ENCODE peak calls at places on chromosomes 13 and 19, in ten cellular contexts. One of them, this sample, is unnamed.

GRCh38 chr19:49411681-49412321 is 11.4 kb downstream of the PTH2 start:
- DNase-seq in heart right ventricle: no peak
- DNase-seq in mammary epithelial cell: no peak
- DNase-seq in osteoblast: peak; percentile 82
- DNase-seq in BJ: no peak
- DNase-seq in ascending aorta: no peak
- DNase-seq in transverse colon: no peak
- DNase-seq in heart left ventricle: no peak
- DNase-seq in right lobe of liver: no peak
- DNase-seq in Peyer's patch: no peak
- DNase-seq in this sample: no peak

GRCh38 chr13:94315188-94315587 is 164.3 kb downstream of the DCT start:
- DNase-seq in heart right ventricle: no peak
- DNase-seq in mammary epithelial cell: no peak
- DNase-seq in osteoblast: no peak
- DNase-seq in BJ: no peak
- DNase-seq in ascending aorta: no peak
- DNase-seq in transverse colon: no peak
- DNase-seq in heart left ventricle: no peak
- DNase-seq in right lobe of liver: no peak
- DNase-seq in Peyer's patch: no peak
- DNase-seq in this sample: peak; percentile 7

GRCh38 chr13:79451500-79451962 is 29.4 kb upstream of the NDFIP2 start:
- DNase-seq in heart right ventricle: no peak
- DNase-seq in mammary epithelial cell: peak; percentile 93
- DNase-seq in osteoblast: peak; percentile 90
- DNase-seq in BJ: peak; percentile 83
- DNase-seq in ascending aorta: no peak
- DNase-seq in transverse colon: peak; percentile 26
- DNase-seq in heart left ventricle: no peak
- DNase-seq in right lobe of liver: no peak
- DNase-seq in Peyer's patch: no peak
- DNase-seq in this sample: peak; percentile 89

GRCh38 chr19:395467-395866 is 13.5 kb downstream of the C2CD4C start:
- DNase-seq in heart right ventricle: no peak
- DNase-seq in mammary epithelial cell: no peak
- DNase-seq in osteoblast: no peak
- DNase-seq in BJ: no peak
- DNase-seq in ascending aorta: no peak
- DNase-seq in transverse colon: no peak
- DNase-seq in heart left ventricle: no peak
- DNase-seq in right lobe of liver: no peak
- DNase-seq in Peyer's patch: no peak
- DNase-seq in this sample: no peak

GRCh38 chr13:40452741-40453665 is 213.4 kb downstream of the FOXO1 start:
- DNase-seq in heart right ventricle: no peak
- DNase-seq in mammary epithelial cell: peak; percentile 97
- DNase-seq in osteoblast: peak; percentile 80
- DNase-seq in BJ: peak; percentile 28
- DNase-seq in ascending aorta: no peak
- DNase-seq in transverse colon: no peak
- DNase-seq in heart left ventricle: no peak
- DNase-seq in right lobe of liver: no peak
- DNase-seq in Peyer's patch: no peak
- DNase-seq in this sample: peak; percentile 96

GRCh38 chr19:40990972-40991381 is at the start of gene CYP2B6:
- DNase-seq in heart right ventricle: no peak
- DNase-seq in mammary epithelial cell: no peak
- DNase-seq in osteoblast: no peak
- DNase-seq in BJ: no peak
- DNase-seq in ascending aorta: no peak
- DNase-seq in transverse colon: peak; percentile 13
- DNase-seq in heart left ventricle: no peak
- DNase-seq in right lobe of liver: peak; percentile 43
- DNase-seq in Peyer's patch: no peak
- DNase-seq in this sample: no peak

GRCh38 chr19:21238670-21239069 is 90.5 kb downstream of the ZNF708 start:
- DNase-seq in heart right ventricle: no peak
- DNase-seq in mammary epithelial cell: no peak
- DNase-seq in osteoblast: no peak
- DNase-seq in BJ: no peak
- DNase-seq in ascending aorta: no peak
- DNase-seq in transverse colon: no peak
- DNase-seq in heart left ventricle: no peak
- DNase-seq in right lobe of liver: no peak
- DNase-seq in Peyer's patch: no peak
- DNase-seq in this sample: no peak

GRCh38 chr13:110044521-110045200 is 258.3 kb upstream of the IRS2 start:
- DNase-seq in heart right ventricle: no peak
- DNase-seq in mammary epithelial cell: no peak
- DNase-seq in osteoblast: no peak
- DNase-seq in BJ: peak; percentile 70
- DNase-seq in ascending aorta: no peak
- DNase-seq in transverse colon: no peak
- DNase-seq in heart left ventricle: no peak
- DNase-seq in right lobe of liver: no peak
- DNase-seq in Peyer's patch: no peak
- DNase-seq in this sample: no peak

GRCh38 chr13:65789815-65790214 is 1440.3 kb downstream of the PCDH9 start:
- DNase-seq in heart right ventricle: no peak
- DNase-seq in mammary epithelial cell: no peak
- DNase-seq in osteoblast: peak; percentile 73
- DNase-seq in BJ: no peak
- DNase-seq in ascending aorta: no peak
- DNase-seq in transverse colon: no peak
- DNase-seq in heart left ventricle: no peak
- DNase-seq in right lobe of liver: no peak
- DNase-seq in Peyer's patch: no peak
- DNase-seq in this sample: peak; percentile 0

GRCh38 chr13:32314968-32315254 is 252 bp downstream of the ZAR1L start:
- DNase-seq in heart right ventricle: peak; percentile 56
- DNase-seq in mammary epithelial cell: peak; percentile 42
- DNase-seq in osteoblast: peak; percentile 79
- DNase-seq in BJ: no peak
- DNase-seq in ascending aorta: no peak
- DNase-seq in transverse colon: peak; percentile 35
- DNase-seq in heart left ventricle: no peak
- DNase-seq in right lobe of liver: peak; percentile 27
- DNase-seq in Peyer's patch: no peak
- DNase-seq in this sample: peak; percentile 41

GRCh38 chr13:95185311-95185710 is 115.9 kb downstream of the ABCC4 start:
- DNase-seq in heart right ventricle: no peak
- DNase-seq in mammary epithelial cell: peak; percentile 11
- DNase-seq in osteoblast: no peak
- DNase-seq in BJ: no peak
- DNase-seq in ascending aorta: no peak
- DNase-seq in transverse colon: no peak
- DNase-seq in heart left ventricle: no peak
- DNase-seq in right lobe of liver: no peak
- DNase-seq in Peyer's patch: no peak
- DNase-seq in this sample: peak; percentile 53

GRCh38 chr19:37551123-37551993 is 43.2 kb downstream of the ZNF571 start:
- DNase-seq in heart right ventricle: peak; percentile 47
- DNase-seq in mammary epithelial cell: peak; percentile 67
- DNase-seq in osteoblast: peak; percentile 96
- DNase-seq in BJ: peak; percentile 3
- DNase-seq in ascending aorta: no peak
- DNase-seq in transverse colon: peak; percentile 42
- DNase-seq in heart left ventricle: peak; percentile 62
- DNase-seq in right lobe of liver: peak; percentile 23
- DNase-seq in Peyer's patch: peak; percentile 64
- DNase-seq in this sample: peak; percentile 40

GRCh38 chr13:77507931-77508776 is 27.4 kb upstream of the SCEL start:
- DNase-seq in heart right ventricle: no peak
- DNase-seq in mammary epithelial cell: peak; percentile 92
- DNase-seq in osteoblast: peak; percentile 91
- DNase-seq in BJ: peak; percentile 34
- DNase-seq in ascending aorta: no peak
- DNase-seq in transverse colon: no peak
- DNase-seq in heart left ventricle: no peak
- DNase-seq in right lobe of liver: no peak
- DNase-seq in Peyer's patch: no peak
- DNase-seq in this sample: peak; percentile 84

GRCh38 chr13:20193924-20194631 is 1.3 kb upstream of the GJB2 start:
- DNase-seq in heart right ventricle: no peak
- DNase-seq in mammary epithelial cell: peak; percentile 37
- DNase-seq in osteoblast: no peak
- DNase-seq in BJ: no peak
- DNase-seq in ascending aorta: no peak
- DNase-seq in transverse colon: no peak
- DNase-seq in heart left ventricle: no peak
- DNase-seq in right lobe of liver: no peak
- DNase-seq in Peyer's patch: no peak
- DNase-seq in this sample: peak; percentile 70

GRCh38 chr13:106096661-106097092 is 438.8 kb downstream of the EFNB2 start:
- DNase-seq in heart right ventricle: no peak
- DNase-seq in mammary epithelial cell: peak; percentile 66
- DNase-seq in osteoblast: peak; percentile 69
- DNase-seq in BJ: no peak
- DNase-seq in ascending aorta: no peak
- DNase-seq in transverse colon: no peak
- DNase-seq in heart left ventricle: no peak
- DNase-seq in right lobe of liver: no peak
- DNase-seq in Peyer's patch: no peak
- DNase-seq in this sample: peak; percentile 76

GRCh38 chr19:2266183-2266993 is 10.2 kb upstream of the JSRP1 start:
- DNase-seq in heart right ventricle: peak; percentile 88
- DNase-seq in mammary epithelial cell: peak; percentile 67
- DNase-seq in osteoblast: peak; percentile 97
- DNase-seq in BJ: no peak
- DNase-seq in ascending aorta: peak; percentile 70
- DNase-seq in transverse colon: peak; percentile 93
- DNase-seq in heart left ventricle: peak; percentile 90
- DNase-seq in right lobe of liver: peak; percentile 96
- DNase-seq in Peyer's patch: peak; percentile 85
- DNase-seq in this sample: peak; percentile 53

GRCh38 chr19:4327252-4327876 is 11.3 kb downstream of the STAP2 start:
- DNase-seq in heart right ventricle: peak; percentile 58
- DNase-seq in mammary epithelial cell: no peak
- DNase-seq in osteoblast: peak; percentile 90
- DNase-seq in BJ: no peak
- DNase-seq in ascending aorta: peak; percentile 32
- DNase-seq in transverse colon: peak; percentile 83
- DNase-seq in heart left ventricle: peak; percentile 48
- DNase-seq in right lobe of liver: peak; percentile 44
- DNase-seq in Peyer's patch: no peak
- DNase-seq in this sample: no peak

GRCh38 chr19:45492627-45493470 is 4.0 kb downstream of the RTN2 start:
- DNase-seq in heart right ventricle: peak; percentile 76
- DNase-seq in mammary epithelial cell: no peak
- DNase-seq in osteoblast: peak; percentile 97
- DNase-seq in BJ: peak; percentile 47
- DNase-seq in ascending aorta: no peak
- DNase-seq in transverse colon: peak; percentile 63
- DNase-seq in heart left ventricle: peak; percentile 74
- DNase-seq in right lobe of liver: peak; percentile 50
- DNase-seq in Peyer's patch: no peak
- DNase-seq in this sample: no peak

GRCh38 chr19:511101-511841 is 4.0 kb downstream of the TPGS1 start:
- DNase-seq in heart right ventricle: peak; percentile 68
- DNase-seq in mammary epithelial cell: peak; percentile 67
- DNase-seq in osteoblast: no peak
- DNase-seq in BJ: no peak
- DNase-seq in ascending aorta: no peak
- DNase-seq in transverse colon: peak; percentile 82
- DNase-seq in heart left ventricle: peak; percentile 77
- DNase-seq in right lobe of liver: no peak
- DNase-seq in Peyer's patch: peak; percentile 79
- DNase-seq in this sample: peak; percentile 64

DNA sequence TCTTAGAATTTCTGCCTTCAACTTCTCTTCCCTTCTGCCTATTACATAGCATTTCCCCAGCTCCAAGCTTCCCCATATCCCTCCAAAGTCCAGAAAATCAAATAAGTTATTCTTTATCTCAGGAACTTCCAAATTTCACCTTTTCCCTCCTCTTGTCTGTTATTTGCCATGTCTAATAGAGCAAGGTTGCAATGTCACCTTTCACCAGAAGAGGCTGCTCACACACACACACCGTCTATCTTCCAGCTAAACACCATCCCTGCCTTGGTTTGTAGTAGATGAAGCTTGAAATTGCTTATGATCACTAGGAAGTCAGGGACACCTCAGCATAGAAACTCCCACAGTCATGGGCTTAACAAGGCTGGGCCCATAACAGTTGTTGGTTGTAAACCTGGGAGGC is 48.4 kb downstream of the ZNRF4 start:
- DNase-seq in heart right ventricle: no peak
- DNase-seq in mammary epithelial cell: no peak
- DNase-seq in osteoblast: peak; percentile 4
- DNase-seq in BJ: no peak
- DNase-seq in ascending aorta: no peak
- DNase-seq in transverse colon: no peak
- DNase-seq in heart left ventricle: no peak
- DNase-seq in right lobe of liver: no peak
- DNase-seq in Peyer's patch: no peak
- DNase-seq in this sample: no peak
- TF ChIP-seq CTCF in heart right ventricle: no peak
- TF ChIP-seq CTCF in mammary epithelial cell: no peak
- TF ChIP-seq CTCF in osteoblast: no peak
- TF ChIP-seq CTCF in BJ: no peak
- TF ChIP-seq CTCF in ascending aorta: no peak
- TF ChIP-seq CTCF in transverse colon: no peak
- TF ChIP-seq CTCF in heart left ventricle: no peak
- TF ChIP-seq CTCF in right lobe of liver: no peak
- TF ChIP-seq CTCF in Peyer's patch: no peak
- TF ChIP-seq CTCF in this sample: no peak

GRCh38 chr13:103523853-103524252 is 457.6 kb upstream of the SLC10A2 start:
- DNase-seq in heart right ventricle: no peak
- DNase-seq in mammary epithelial cell: no peak
- DNase-seq in osteoblast: no peak
- DNase-seq in BJ: no peak
- DNase-seq in ascending aorta: no peak
- DNase-seq in transverse colon: no peak
- DNase-seq in heart left ventricle: no peak
- DNase-seq in right lobe of liver: no peak
- DNase-seq in Peyer's patch: no peak
- DNase-seq in this sample: no peak
- H3K4me3 ChIP-seq in heart right ventricle: no peak overlapping the region
- H3K4me3 ChIP-seq in mammary epithelial cell: no peak overlapping the region
- H3K4me3 ChIP-seq in osteoblast: no peak overlapping the region
- H3K4me3 ChIP-seq in BJ: no peak overlapping the region
- H3K4me3 ChIP-seq in ascending aorta: no peak overlapping the region
- H3K4me3 ChIP-seq in transverse colon: no peak overlapping the region
- H3K4me3 ChIP-seq in heart left ventricle: no peak overlapping the region
- H3K4me3 ChIP-seq in right lobe of liver: no peak overlapping the region
- H3K4me3 ChIP-seq in Peyer's patch: no peak overlapping the region
- H3K4me3 ChIP-seq in this sample: no peak overlapping the region

GRCh38 chr13:70098669-70099068 is 9.0 kb upstream of the ATXN8OS start:
- DNase-seq in heart right ventricle: no peak
- DNase-seq in mammary epithelial cell: no peak
- DNase-seq in osteoblast: peak; percentile 25
- DNase-seq in BJ: no peak
- DNase-seq in ascending aorta: no peak
- DNase-seq in transverse colon: no peak
- DNase-seq in heart left ventricle: no peak
- DNase-seq in right lobe of liver: no peak
- DNase-seq in Peyer's patch: no peak
- DNase-seq in this sample: peak; percentile 48
- H3K36me3 ChIP-seq in heart right ventricle: no peaks in the 10 kb centered on the region
- H3K36me3 ChIP-seq in mammary epithelial cell: no peaks in the 10 kb centered on the region
- H3K36me3 ChIP-seq in osteoblast: no peaks in the 10 kb centered on the region
- H3K36me3 ChIP-seq in BJ: no peaks in the 10 kb centered on the region
- H3K36me3 ChIP-seq in ascending aorta: no peaks in the 10 kb centered on the region
- H3K36me3 ChIP-seq in transverse colon: no peaks in the 10 kb centered on the region
- H3K36me3 ChIP-seq in heart left ventricle: no peaks in the 10 kb centered on the region
- H3K36me3 ChIP-seq in right lobe of liver: no peaks in the 10 kb centered on the region
- H3K36me3 ChIP-seq in Peyer's patch: no peaks in the 10 kb centered on the region
- H3K36me3 ChIP-seq in this sample: no peaks in the 10 kb centered on the region

GRCh38 chr13:113211774-113212173 is 2.4 kb downstream of the CUL4A start:
- DNase-seq in heart right ventricle: no peak
- DNase-seq in mammary epithelial cell: no peak
- DNase-seq in osteoblast: no peak
- DNase-seq in BJ: no peak
- DNase-seq in ascending aorta: no peak
- DNase-seq in transverse colon: no peak
- DNase-seq in heart left ventricle: no peak
- DNase-seq in right lobe of liver: no peak
- DNase-seq in Peyer's patch: no peak
- DNase-seq in this sample: no peak
- TF ChIP-seq CTCF in heart right ventricle: no peak
- TF ChIP-seq CTCF in mammary epithelial cell: no peak
- TF ChIP-seq CTCF in osteoblast: peak; percentile 9
- TF ChIP-seq CTCF in BJ: no peak
- TF ChIP-seq CTCF in ascending aorta: no peak
- TF ChIP-seq CTCF in transverse colon: no peak
- TF ChIP-seq CTCF in heart left ventricle: no peak
- TF ChIP-seq CTCF in right lobe of liver: no peak
- TF ChIP-seq CTCF in Peyer's patch: no peak
- TF ChIP-seq CTCF in this sample: no peak

This sample was measured in bronchial epithelial cell.